ENCODE peak calls at places on chromosomes 7 and 10, in nine cellular contexts. One of them, this sample, is unnamed.

GRCh38 chr10:110691139-110691538 is 47.0 kb downstream of the RBM20 start:
- DNase-seq in NB4: peak
- DNase-seq in tibial nerve: no peak
- DNase-seq in prostate gland: no peak
- DNase-seq in adrenal gland: no peak
- DNase-seq in IMR-90: no peak
- DNase-seq in A549: no peak
- DNase-seq in lower leg skin: no peak
- DNase-seq in gastrocnemius medialis: no peak
- DNase-seq in this sample: no peak

GRCh38 chr7:45682836-45683555 is 108.8 kb downstream of the ADCY1 start:
- DNase-seq in prostate gland: no peak
- DNase-seq in adrenal gland: no peak
- DNase-seq in A549: no peak
- DNase-seq in lower leg skin: no peak
- DNase-seq in gastrocnemius medialis: no peak
- DNase-seq in NB4: no peak
- DNase-seq in IMR-90: no peak
- DNase-seq in tibial nerve: peak
- DNase-seq in this sample: no peak

GRCh38 chr10:3763035-3763456 is 22.0 kb downstream of the KLF6 start:
- DNase-seq in gastrocnemius medialis: no peak
- DNase-seq in adrenal gland: no peak
- DNase-seq in NB4: no peak
- DNase-seq in prostate gland: no peak
- DNase-seq in lower leg skin: peak
- DNase-seq in IMR-90: peak
- DNase-seq in tibial nerve: no peak
- DNase-seq in A549: peak
- DNase-seq in this sample: no peak

GRCh38 chr10:79243211-79244067 is 103.8 kb upstream of the PPIF start:
- DNase-seq in lower leg skin: no peak
- DNase-seq in adrenal gland: peak
- DNase-seq in gastrocnemius medialis: no peak
- DNase-seq in NB4: peak
- DNase-seq in A549: no peak
- DNase-seq in prostate gland: no peak
- DNase-seq in tibial nerve: no peak
- DNase-seq in IMR-90: no peak
- DNase-seq in this sample: no peak

GRCh38 chr7:116752305-116753074 is 80.5 kb downstream of the MET start:
- DNase-seq in adrenal gland: no peak
- DNase-seq in prostate gland: no peak
- DNase-seq in gastrocnemius medialis: no peak
- DNase-seq in A549: no peak
- DNase-seq in NB4: no peak
- DNase-seq in IMR-90: no peak
- DNase-seq in tibial nerve: no peak
- DNase-seq in lower leg skin: no peak
- DNase-seq in this sample: no peak

GRCh38 chr10:124898493-124898892 is 43.4 kb upstream of the ZRANB1 start:
- DNase-seq in prostate gland: no peak
- DNase-seq in IMR-90: no peak
- DNase-seq in tibial nerve: no peak
- DNase-seq in A549: no peak
- DNase-seq in gastrocnemius medialis: no peak
- DNase-seq in NB4: no peak
- DNase-seq in lower leg skin: peak
- DNase-seq in adrenal gland: no peak
- DNase-seq in this sample: no peak

GRCh38 chr10:77041636-77042258 is 595.9 kb downstream of the KCNMA1 start:
- DNase-seq in lower leg skin: no peak
- DNase-seq in adrenal gland: peak
- DNase-seq in A549: no peak
- DNase-seq in prostate gland: no peak
- DNase-seq in IMR-90: no peak
- DNase-seq in NB4: peak
- DNase-seq in gastrocnemius medialis: no peak
- DNase-seq in tibial nerve: no peak
- DNase-seq in this sample: no peak

GRCh38 chr10:63866747-63867140 is 345.5 kb downstream of the REEP3 start:
- DNase-seq in adrenal gland: no peak
- DNase-seq in IMR-90: no peak
- DNase-seq in gastrocnemius medialis: no peak
- DNase-seq in tibial nerve: no peak
- DNase-seq in lower leg skin: no peak
- DNase-seq in NB4: peak
- DNase-seq in prostate gland: no peak
- DNase-seq in A549: peak
- DNase-seq in this sample: no peak

GRCh38 chr10:5433182-5433581 is 20.8 kb downstream of the NET1 start:
- DNase-seq in tibial nerve: no peak
- DNase-seq in A549: no peak
- DNase-seq in IMR-90: no peak
- DNase-seq in gastrocnemius medialis: no peak
- DNase-seq in lower leg skin: no peak
- DNase-seq in adrenal gland: no peak
- DNase-seq in NB4: no peak
- DNase-seq in prostate gland: no peak
- DNase-seq in this sample: no peak

GRCh38 chr7:129066290-129067131 is 11.6 kb upstream of the TNPO3 start:
- DNase-seq in adrenal gland: peak
- DNase-seq in NB4: peak
- DNase-seq in lower leg skin: no peak
- DNase-seq in IMR-90: peak
- DNase-seq in prostate gland: no peak
- DNase-seq in A549: peak
- DNase-seq in gastrocnemius medialis: no peak
- DNase-seq in tibial nerve: no peak
- DNase-seq in this sample: no peak

GRCh38 chr10:58028597-58029366 is 238.9 kb downstream of the IPMK start:
- DNase-seq in NB4: no peak
- DNase-seq in A549: peak
- DNase-seq in prostate gland: no peak
- DNase-seq in lower leg skin: no peak
- DNase-seq in IMR-90: peak
- DNase-seq in adrenal gland: no peak
- DNase-seq in tibial nerve: no peak
- DNase-seq in gastrocnemius medialis: no peak
- DNase-seq in this sample: no peak

GRCh38 chr10:103154464-103155299 is 38.4 kb downstream of the NT5C2 start:
- DNase-seq in NB4: no peak
- DNase-seq in prostate gland: peak
- DNase-seq in A549: no peak
- DNase-seq in adrenal gland: no peak
- DNase-seq in gastrocnemius medialis: no peak
- DNase-seq in tibial nerve: no peak
- DNase-seq in IMR-90: no peak
- DNase-seq in lower leg skin: no peak
- DNase-seq in this sample: no peak

GRCh38 chr10:14843327-14843988 is 5.4 kb downstream of the HSPA14 start:
- DNase-seq in prostate gland: no peak
- DNase-seq in NB4: no peak
- DNase-seq in IMR-90: no peak
- DNase-seq in lower leg skin: no peak
- DNase-seq in gastrocnemius medialis: no peak
- DNase-seq in tibial nerve: no peak
- DNase-seq in A549: no peak
- DNase-seq in adrenal gland: no peak
- DNase-seq in this sample: no peak

GRCh38 chr10:91883549-91884542 is 25.4 kb downstream of the FGFBP3 start:
- DNase-seq in adrenal gland: no peak
- DNase-seq in NB4: no peak
- DNase-seq in prostate gland: peak
- DNase-seq in A549: no peak
- DNase-seq in tibial nerve: no peak
- DNase-seq in lower leg skin: no peak
- DNase-seq in gastrocnemius medialis: peak
- DNase-seq in IMR-90: peak
- DNase-seq in this sample: peak

GRCh38 chr7:47102442-47102841 is 479.5 kb downstream of the TNS3 start:
- DNase-seq in tibial nerve: peak
- DNase-seq in IMR-90: no peak
- DNase-seq in A549: no peak
- DNase-seq in gastrocnemius medialis: no peak
- DNase-seq in NB4: peak
- DNase-seq in lower leg skin: no peak
- DNase-seq in adrenal gland: no peak
- DNase-seq in prostate gland: no peak
- DNase-seq in this sample: no peak

GRCh38 chr10:24904830-24905229 is 47.6 kb downstream of the PRTFDC1 start:
- DNase-seq in IMR-90: no peak
- DNase-seq in lower leg skin: no peak
- DNase-seq in adrenal gland: no peak
- DNase-seq in NB4: no peak
- DNase-seq in A549: no peak
- DNase-seq in prostate gland: no peak
- DNase-seq in tibial nerve: no peak
- DNase-seq in gastrocnemius medialis: no peak
- DNase-seq in this sample: no peak

GRCh38 chr10:64116731-64117130 is 595.5 kb downstream of the REEP3 start:
- DNase-seq in A549: no peak
- DNase-seq in adrenal gland: no peak
- DNase-seq in lower leg skin: no peak
- DNase-seq in tibial nerve: no peak
- DNase-seq in gastrocnemius medialis: no peak
- DNase-seq in IMR-90: no peak
- DNase-seq in prostate gland: no peak
- DNase-seq in NB4: no peak
- DNase-seq in this sample: no peak

GRCh38 chr7:140028311-140028710 is 34.4 kb downstream of the PARP12 start:
- DNase-seq in NB4: no peak
- DNase-seq in adrenal gland: no peak
- DNase-seq in lower leg skin: peak
- DNase-seq in gastrocnemius medialis: no peak
- DNase-seq in prostate gland: no peak
- DNase-seq in IMR-90: no peak
- DNase-seq in tibial nerve: no peak
- DNase-seq in A549: no peak
- DNase-seq in this sample: no peak

GRCh38 chr10:19096674-19097073 is 48.1 kb downstream of the MALRD1 start:
- DNase-seq in gastrocnemius medialis: no peak
- DNase-seq in prostate gland: no peak
- DNase-seq in IMR-90: no peak
- DNase-seq in lower leg skin: no peak
- DNase-seq in NB4: no peak
- DNase-seq in A549: no peak
- DNase-seq in tibial nerve: no peak
- DNase-seq in adrenal gland: no peak
- DNase-seq in this sample: no peak

DNA sequence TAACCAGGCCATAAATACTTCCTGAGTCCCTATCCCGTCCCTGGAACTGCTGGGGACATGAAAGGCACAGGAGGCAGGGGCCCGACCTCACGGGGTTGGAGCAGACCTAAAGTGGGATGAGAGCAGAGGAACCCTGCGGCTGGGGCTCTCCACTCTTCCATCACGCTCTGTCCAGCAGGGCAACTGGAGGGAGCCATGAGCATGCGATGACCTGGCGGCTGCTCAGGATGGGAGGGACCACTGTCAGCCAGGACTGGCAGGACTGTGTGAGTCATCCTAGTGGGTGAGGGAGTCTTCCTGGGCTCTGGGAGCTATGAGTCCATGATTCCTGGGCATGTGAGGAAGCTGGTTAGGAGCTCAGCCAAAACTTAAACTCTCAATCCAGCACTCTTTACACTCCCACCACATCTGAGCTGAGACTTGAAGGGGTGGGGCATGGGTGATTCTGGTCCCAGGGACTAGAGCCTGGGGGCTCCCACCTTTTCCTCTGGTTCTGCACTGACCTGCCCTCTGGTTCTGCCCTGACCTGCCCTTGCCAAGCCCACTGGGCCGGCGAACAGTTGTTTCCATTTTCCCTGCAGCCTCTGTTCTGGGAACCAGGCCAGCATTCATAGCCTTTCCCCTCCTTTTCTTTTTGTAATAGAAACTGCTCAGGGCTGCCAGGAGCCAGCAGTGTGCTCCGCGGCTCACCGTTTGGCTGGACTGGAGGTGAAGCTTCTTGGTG is 47.1 kb downstream of the SYPL1 start:
- DNase-seq in tibial nerve: peak
- DNase-seq in prostate gland: peak
- DNase-seq in adrenal gland: peak
- DNase-seq in gastrocnemius medialis: peak
- DNase-seq in lower leg skin: peak
- DNase-seq in IMR-90: peak
- DNase-seq in NB4: peak
- DNase-seq in A549: peak
- DNase-seq in this sample: peak
- TF ChIP-seq POLR2A in tibial nerve: no peak
- TF ChIP-seq POLR2A in prostate gland: no peak
- TF ChIP-seq POLR2A in adrenal gland: no peak
- TF ChIP-seq POLR2A in gastrocnemius medialis: no peak
- TF ChIP-seq POLR2A in lower leg skin: no peak
- TF ChIP-seq POLR2A in IMR-90: no peak
- TF ChIP-seq POLR2A in NB4: no peak
- TF ChIP-seq POLR2A in A549: peak
- TF ChIP-seq POLR2A in this sample: peak

GRCh38 chr10:128047991-128048826 is 78.0 kb downstream of the MKI67 start:
- DNase-seq in IMR-90: peak
- DNase-seq in lower leg skin: no peak
- DNase-seq in NB4: peak
- DNase-seq in tibial nerve: no peak
- DNase-seq in gastrocnemius medialis: no peak
- DNase-seq in A549: no peak
- DNase-seq in prostate gland: peak
- DNase-seq in adrenal gland: no peak
- DNase-seq in this sample: no peak
- H3K4me3 ChIP-seq in IMR-90: no peak
- H3K4me3 ChIP-seq in lower leg skin: no peak
- H3K4me3 ChIP-seq in NB4: peak
- H3K4me3 ChIP-seq in tibial nerve: peak
- H3K4me3 ChIP-seq in gastrocnemius medialis: peak
- H3K4me3 ChIP-seq in A549: no peak
- H3K4me3 ChIP-seq in prostate gland: peak
- H3K4me3 ChIP-seq in adrenal gland: no peak
- H3K4me3 ChIP-seq in this sample: no peak

GRCh38 chr7:127252736-127253288 is at the start of gene GRM8:
- DNase-seq in prostate gland: peak
- DNase-seq in lower leg skin: no peak
- DNase-seq in NB4: no peak
- DNase-seq in IMR-90: peak
- DNase-seq in tibial nerve: peak
- DNase-seq in adrenal gland: peak
- DNase-seq in A549: peak
- DNase-seq in gastrocnemius medialis: no peak
- DNase-seq in this sample: peak
- TF ChIP-seq POLR2A in prostate gland: no peak
- TF ChIP-seq POLR2A in lower leg skin: no peak
- TF ChIP-seq POLR2A in NB4: no peak
- TF ChIP-seq POLR2A in IMR-90: no peak
- TF ChIP-seq POLR2A in tibial nerve: no peak
- TF ChIP-seq POLR2A in adrenal gland: no peak
- TF ChIP-seq POLR2A in A549: no peak
- TF ChIP-seq POLR2A in gastrocnemius medialis: no peak
- TF ChIP-seq POLR2A in this sample: no peak

DNA sequence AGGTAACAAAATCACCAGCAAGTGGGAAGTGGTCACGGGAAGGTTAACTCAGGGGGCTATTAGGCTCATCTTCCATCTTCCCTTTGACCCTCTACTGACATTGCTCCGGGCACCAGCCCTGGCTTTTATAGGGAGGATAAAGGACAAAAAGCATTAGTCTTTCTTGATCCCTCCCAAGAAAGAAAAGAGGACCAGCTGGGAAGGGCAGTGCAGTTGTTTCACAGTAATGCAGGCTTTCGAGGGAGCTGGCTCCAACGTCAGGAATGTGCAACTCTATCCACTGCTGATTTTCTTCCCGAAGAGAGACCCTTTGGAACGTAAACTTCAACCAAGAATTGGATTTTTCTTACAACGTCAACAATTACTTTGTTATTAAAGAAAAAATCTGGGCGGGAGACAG is 23.6 kb upstream of the ARID5B start:
- DNase-seq in IMR-90: no peak
- DNase-seq in adrenal gland: no peak
- DNase-seq in prostate gland: no peak
- DNase-seq in NB4: no peak
- DNase-seq in tibial nerve: no peak
- DNase-seq in gastrocnemius medialis: no peak
- DNase-seq in lower leg skin: no peak
- DNase-seq in A549: no peak
- DNase-seq in this sample: no peak
- H3K4me3 ChIP-seq in IMR-90: no peak
- H3K4me3 ChIP-seq in adrenal gland: no peak
- H3K4me3 ChIP-seq in prostate gland: no peak
- H3K4me3 ChIP-seq in NB4: no peak
- H3K4me3 ChIP-seq in tibial nerve: no peak
- H3K4me3 ChIP-seq in gastrocnemius medialis: no peak
- H3K4me3 ChIP-seq in lower leg skin: no peak
- H3K4me3 ChIP-seq in A549: no peak
- H3K4me3 ChIP-seq in this sample: no peak

This sample was measured in uterus.